ENCODE peak calls at places on chromosomes 2 and 18, in ten cellular contexts. X, H, N, F, S, A, W, R, D and T are unnamed samples.

GRCh38 chr2:15812187-15812830 is 128.0 kb upstream of the MYCN start:
- DNase-seq in H (no peak), F (no peak), S (no peak), R (no peak), N (no peak), D (no peak), A (no peak), W (no peak), X (no peak), T (no peak)

GRCh38 chr2:71849111-71849510 is 298.6 kb downstream of the CYP26B1 start:
- DNase-seq in S (no peak), F (no peak), W (no peak), N (no peak), A (no peak), D (no peak), H (no peak), X (no peak), R (no peak), T (no peak)

GRCh38 chr2:166610180-166610919 is 116.3 kb upstream of the SCN7A start:
- DNase-seq in D (no peak), R (no peak), S (peak; percentile 21), W (no peak), X (no peak), F (no peak), N (no peak), H (no peak), A (no peak), T (no peak)

GRCh38 chr2:162197095-162197825 is 45.2 kb upstream of the GCG start:
- DNase-seq in X (no peak), D (peak; percentile 65), A (no peak), W (no peak), R (peak; percentile 60), N (no peak), F (no peak), S (peak; percentile 79), H (no peak), T (no peak)

GRCh38 chr2:28291811-28292455 is 100.7 kb upstream of the FOSL2 start:
- DNase-seq in W (no peak), D (peak; percentile 41), R (no peak), A (no peak), X (no peak), S (peak; percentile 76), F (no peak), H (no peak), N (no peak), T (no peak)

GRCh38 chr18:46332956-46333355 is 228.8 kb downstream of the HAUS1 start:
- DNase-seq in D (no peak), R (no peak), X (no peak), N (no peak), H (no peak), S (no peak), A (no peak), F (no peak), W (no peak), T (peak; percentile 68)

GRCh38 chr18:68456985-68457384 is 257.9 kb downstream of the TMX3 start:
- DNase-seq in H (no peak), R (no peak), N (no peak), W (no peak), A (no peak), D (no peak), S (peak; percentile 25), X (no peak), F (no peak), T (no peak)

GRCh38 chr2:241068942-241069810 is 32.9 kb downstream of the MTERF4 start:
- DNase-seq in H (no peak), N (no peak), X (no peak), R (no peak), W (no peak), S (no peak), F (no peak), A (no peak), D (no peak), T (no peak)

GRCh38 chr18:31281437-31281836 is 36.5 kb upstream of the DSG1 start:
- DNase-seq in F (no peak), A (no peak), H (no peak), W (no peak), D (no peak), R (no peak), N (no peak), X (no peak), S (no peak), T (no peak)

GRCh38 chr2:224217962-224218347 is 178.9 kb upstream of the SERPINE2 start:
- DNase-seq in W (no peak), X (no peak), H (no peak), D (no peak), F (no peak), N (no peak), R (peak; percentile 26), A (no peak), S (peak; percentile 87), T (no peak)

GRCh38 chr2:41775381-41776025 is 272.3 kb upstream of the PKDCC start:
- DNase-seq in H (no peak), R (no peak), D (no peak), A (no peak), S (no peak), W (no peak), N (no peak), X (no peak), F (no peak), T (no peak)

GRCh38 chr2:24115057-24115456 is 8.1 kb downstream of the PFN4 start:
- DNase-seq in R (no peak), A (no peak), H (no peak), F (no peak), W (no peak), N (peak; percentile 35), X (no peak), D (no peak), S (no peak), T (no peak)

GRCh38 chr2:167651406-167652151 is 595.8 kb downstream of the STK39 start:
- DNase-seq in H (no peak), D (no peak), N (no peak), F (no peak), A (no peak), X (no peak), R (no peak), S (no peak), W (no peak), T (no peak)

GRCh38 chr2:161090401-161090800 is 69.8 kb upstream of the TANK start:
- DNase-seq in R (no peak), W (peak; percentile 4), A (peak; percentile 7), N (no peak), X (no peak), S (no peak), F (no peak), H (peak; percentile 1), D (no peak), T (peak; percentile 12)

GRCh38 chr2:216698895-216699294 is 3.5 kb upstream of the IGFBP5 start:
- DNase-seq in F (no peak), R (no peak), D (no peak), H (no peak), S (peak; percentile 76), W (no peak), X (no peak), N (peak; percentile 63), A (no peak), T (peak; percentile 18)

GRCh38 chr18:48023334-48024008 is 93.0 kb upstream of the SMAD2 start:
- DNase-seq in F (no peak), N (peak; percentile 76), D (peak; percentile 74), S (peak; percentile 57), X (no peak), W (no peak), A (no peak), H (no peak), R (no peak), T (no peak)

GRCh38 chr2:181070119-181070833 is 89.9 kb downstream of the UBE2E3 start:
- DNase-seq in S (peak; percentile 64), D (no peak), N (peak; percentile 61), F (no peak), H (no peak), R (no peak), W (no peak), A (no peak), X (no peak), T (no peak)

GRCh38 chr2:26292646-26293045 is 47.9 kb downstream of the HADHB start:
- DNase-seq in R (no peak), H (no peak), W (no peak), F (no peak), N (no peak), A (no peak), X (no peak), S (peak; percentile 27), D (no peak), T (no peak)